ENCODE peak calls at places on chromosome 19, in ten cellular contexts. Q, V, A, M, Z, I, J, W, U and C are unnamed samples.

GRCh38 chr19:3775374-3775711 is 3.3 kb upstream of the RAX2 start:
- DNase-seq in I (no peak), U (no peak), Q (no peak), V (no peak), A (no peak), M (no peak), W (no peak), Z (no peak), J (no peak), C (no peak)

GRCh38 chr19:11699931-11700794 is 38.6 kb downstream of the ZNF823 start:
- DNase-seq in W (peak; percentile 50), A (no peak), U (peak; percentile 0), V (no peak), J (peak; percentile 36), I (no peak), M (no peak), Q (peak; percentile 44), Z (peak; percentile 40), C (peak; percentile 22)

GRCh38 chr19:3249408-3249807 is 24.9 kb downstream of the CELF5 start:
- DNase-seq in U (no peak), J (no peak), V (no peak), Z (peak; percentile 29), Q (peak; percentile 33), M (no peak), W (no peak), A (no peak), I (no peak), C (no peak)

GRCh38 chr19:3979674-3980352 is 5.5 kb downstream of the EEF2 start:
- DNase-seq in Q (no peak), J (no peak), M (no peak), Z (no peak), U (no peak), A (no peak), V (no peak), W (peak; percentile 34), I (no peak), C (no peak)

GRCh38 chr19:2363419-2363818 is 3.4 kb downstream of the TMPRSS9 start:
- DNase-seq in Z (no peak), W (no peak), M (no peak), Q (no peak), A (no peak), U (no peak), V (no peak), J (no peak), I (no peak), C (no peak)

GRCh38 chr19:18089726-18090125 is 3.0 kb upstream of the IL12RB1 start:
- DNase-seq in U (no peak), Z (no peak), A (peak; percentile 81), W (no peak), J (no peak), M (no peak), I (no peak), V (no peak), Q (no peak), C (peak; percentile 23)

GRCh38 chr19:10752237-10752912 is 34.5 kb downstream of the DNM2 start:
- DNase-seq in I (no peak), V (no peak), M (no peak), Z (no peak), Q (no peak), J (no peak), W (no peak), A (peak; percentile 66), U (no peak), C (no peak)

GRCh38 chr19:29248332-29248844 is 35.4 kb upstream of the UQCRFS1 start:
- DNase-seq in I (no peak), M (no peak), U (no peak), V (no peak), W (no peak), A (no peak), J (no peak), Q (no peak), Z (no peak), C (no peak)

GRCh38 chr19:17114414-17114831 is 38.8 kb downstream of the MYO9B start:
- DNase-seq in I (no peak), Z (no peak), J (no peak), A (no peak), U (no peak), Q (no peak), V (no peak), W (no peak), M (no peak), C (no peak)

GRCh38 chr19:3304871-3305423 is 61.4 kb upstream of the NFIC start:
- DNase-seq in V (peak; percentile 74), U (peak; percentile 19), Z (peak; percentile 59), W (peak; percentile 75), A (peak; percentile 36), M (no peak), Q (peak; percentile 68), J (peak; percentile 81), I (peak; percentile 45), C (peak; percentile 88)

GRCh38 chr19:46299004-46299509 is 2.2 kb downstream of the HIF3A start:
- DNase-seq in A (peak; percentile 88), U (peak; percentile 83), V (no peak), W (peak; percentile 88), Q (no peak), I (no peak), Z (peak; percentile 28), J (peak; percentile 93), M (peak; percentile 74), C (no peak)

GRCh38 chr19:38691938-38692457 is 44.5 kb downstream of the ACTN4 start:
- DNase-seq in V (no peak), J (no peak), U (no peak), I (no peak), M (peak; percentile 97), Z (peak; percentile 98), W (peak; percentile 97), A (no peak), Q (no peak), C (no peak)

GRCh38 chr19:40249781-40250180 is 23.3 kb upstream of the CCNP start:
- DNase-seq in W (no peak), Q (no peak), J (no peak), Z (no peak), I (no peak), U (no peak), M (no peak), V (no peak), A (no peak), C (no peak)

GRCh38 chr19:12156254-12157058 is at the start of gene ZNF625:
- DNase-seq in U (peak; percentile 65), M (peak; percentile 77), A (peak; percentile 90), I (no peak), Q (no peak), Z (peak; percentile 87), W (peak; percentile 77), V (peak; percentile 22), J (peak; percentile 87), C (peak; percentile 89)

GRCh38 chr19:18763674-18764590 is 27.2 kb downstream of the COMP start:
- DNase-seq in U (no peak), A (no peak), I (no peak), W (peak; percentile 98), V (no peak), Q (no peak), J (no peak), M (peak; percentile 26), Z (peak; percentile 85), C (no peak)

GRCh38 chr19:33280351-33280921 is 21.9 kb downstream of the CEBPA start:
- DNase-seq in W (no peak), A (no peak), Z (peak; percentile 42), Q (no peak), U (no peak), V (no peak), J (no peak), M (no peak), I (no peak), C (no peak)

GRCh38 chr19:27775395-27775794 is 1437.6 kb downstream of the UQCRFS1 start:
- DNase-seq in J (no peak), A (no peak), M (no peak), U (no peak), W (peak; percentile 8), Z (no peak), I (no peak), V (no peak), Q (no peak), C (no peak)

GRCh38 chr19:31355330-31356289 is 6.4 kb upstream of the TSHZ3 start:
- DNase-seq in A (no peak), M (no peak), J (no peak), I (no peak), U (no peak), V (no peak), Q (no peak), Z (no peak), W (no peak), C (no peak)

GRCh38 chr19:13718733-13719132 is 45.6 kb upstream of the MRI1 start:
- DNase-seq in J (peak; percentile 68), V (no peak), M (no peak), Z (peak; percentile 44), I (no peak), Q (peak; percentile 12), A (peak; percentile 41), W (peak; percentile 87), U (peak; percentile 47), C (no peak)

GRCh38 chr19:46383846-46384245 is 29.5 kb downstream of the CCDC8 start:
- DNase-seq in U (no peak), J (no peak), Z (no peak), V (no peak), W (no peak), Q (no peak), M (no peak), I (no peak), A (no peak), C (no peak)

GRCh38 chr19:48090281-48090802 is 20.3 kb downstream of the PLA2G4C start:
- DNase-seq in Q (no peak), M (no peak), U (no peak), Z (peak; percentile 18), V (no peak), A (no peak), J (no peak), I (no peak), W (peak; percentile 16), C (no peak)

GRCh38 chr19:3671680-3672574 is 28.3 kb downstream of the PIP5K1C start:
- DNase-seq in J (peak; percentile 67), I (no peak), W (no peak), M (no peak), Q (no peak), A (no peak), U (no peak), V (no peak), Z (no peak), C (no peak)

GRCh38 chr19:38274734-38275133 is 10.4 kb downstream of the SPINT2 start:
- DNase-seq in I (no peak), M (no peak), Q (no peak), W (no peak), Z (no peak), U (no peak), J (no peak), V (no peak), A (peak; percentile 76), C (no peak)

GRCh38 chr19:15815306-15815705 is at the start of gene OR10H1:
- DNase-seq in Z (no peak), V (no peak), Q (peak; percentile 48), U (no peak), J (no peak), M (no peak), I (no peak), W (no peak), A (no peak), C (no peak)

GRCh38 chr19:16042533-16043085 is 33.7 kb upstream of the TPM4 start:
- DNase-seq in M (no peak), Z (no peak), J (no peak), Q (no peak), V (no peak), U (no peak), A (no peak), I (no peak), W (no peak), C (no peak)

GRCh38 chr19:23914402-23915286 is at the start of gene ZNF726:
- DNase-seq in Q (no peak), I (peak; percentile 78), Z (peak; percentile 91), U (peak; percentile 83), V (peak; percentile 84), M (peak; percentile 87), W (peak; percentile 96), A (peak; percentile 78), J (peak; percentile 69), C (no peak)

GRCh38 chr19:35963514-35963913 is 27.3 kb downstream of the LRFN3 start:
- DNase-seq in M (peak; percentile 7), A (no peak), W (peak; percentile 74), Q (peak; percentile 75), J (no peak), I (no peak), V (peak; percentile 30), U (no peak), Z (peak; percentile 41), C (peak; percentile 72)

GRCh38 chr19:51022526-51022925 is 3.0 kb upstream of the KLK10 start:
- DNase-seq in W (no peak), Z (no peak), U (no peak), J (no peak), V (no peak), M (no peak), A (no peak), I (no peak), Q (no peak), C (no peak)